ENCODE peak calls at places on chromosomes 7 and 10, in ten cellular contexts. V is H9, H is foreskin fibroblast, Z is SK-N-SH, N is IMR-90, P is fibroblast of lung, Q is stomach, D is lung, E is natural killer cell, X is transverse colon. R is an unnamed sample.

GRCh38 chr7:14191686-14192098 is 202.2 kb upstream of the ETV1 start:
- DNase-seq in V (no peak), H (peak), Z (no peak), N (peak), P (peak), Q (no peak), D (no peak), E (no peak), X (no peak), R (no peak)

GRCh38 chr10:44977287-44978212 is 1.1 kb downstream of the DEPP1 start:
- DNase-seq in V (no peak), H (no peak), Z (no peak), N (no peak), P (no peak), Q (no peak), D (no peak), E (no peak), X (peak), R (no peak)

GRCh38 chr10:121332829-121333765 is 265.1 kb downstream of the FGFR2 start:
- DNase-seq in V (no peak), H (no peak), Z (no peak), N (no peak), P (peak), Q (no peak), D (no peak), E (no peak), X (no peak), R (no peak)

GRCh38 chr10:17348111-17349008 is 106.0 kb downstream of the ST8SIA6 start:
- DNase-seq in V (no peak), H (peak), Z (peak), N (peak), P (peak), Q (no peak), D (peak), E (no peak), X (peak), R (peak)

GRCh38 chr10:6737080-6737641 is 157.1 kb upstream of the PRKCQ start:
- DNase-seq in V (peak), H (peak), Z (no peak), N (peak), P (peak), Q (no peak), D (no peak), E (no peak), X (no peak), R (peak)

GRCh38 chr7:105800442-105800841 is 76.0 kb downstream of the ATXN7L1 start:
- DNase-seq in V (no peak), H (no peak), Z (no peak), N (peak), P (peak), Q (no peak), D (no peak), E (no peak), X (no peak), R (no peak)

GRCh38 chr7:138934861-138935260 is 46.3 kb downstream of the KIAA1549 start:
- DNase-seq in V (no peak), H (peak), Z (peak), N (peak), P (peak), Q (no peak), D (no peak), E (no peak), X (no peak), R (no peak)

GRCh38 chr10:14126697-14127440 is 203.9 kb downstream of the FRMD4A start:
- DNase-seq in V (no peak), H (peak), Z (no peak), N (peak), P (peak), Q (no peak), D (no peak), E (no peak), X (no peak), R (no peak)

GRCh38 chr7:106813705-106814305 is 51.3 kb upstream of the PIK3CG start:
- DNase-seq in V (no peak), H (no peak), Z (no peak), N (peak), P (peak), Q (no peak), D (no peak), E (no peak), X (no peak), R (no peak)

GRCh38 chr7:30760514-30761213 is 8.7 kb downstream of the INMT start:
- DNase-seq in V (no peak), H (no peak), Z (no peak), N (no peak), P (no peak), Q (no peak), D (no peak), E (no peak), X (no peak), R (peak)

GRCh38 chr10:119872860-119873671 is 423 bp upstream of the MCMBP start:
- DNase-seq in V (peak), H (peak), Z (peak), N (peak), P (peak), Q (peak), D (peak), E (peak), X (peak), R (peak)

GRCh38 chr10:132554991-132555647 is 17.5 kb downstream of the INPP5A start:
- DNase-seq in V (no peak), H (no peak), Z (no peak), N (no peak), P (no peak), Q (peak), D (no peak), E (peak), X (peak), R (no peak)

GRCh38 chr7:63900394-63901203 is 98.0 kb upstream of the ZNF722 start:
- DNase-seq in V (no peak), H (no peak), Z (peak), N (no peak), P (no peak), Q (peak), D (peak), E (peak), X (peak), R (peak)

GRCh38 chr10:73401636-73402035 is 12.2 kb downstream of the ANXA7 start:
- DNase-seq in V (no peak), H (no peak), Z (no peak), N (no peak), P (no peak), Q (no peak), D (no peak), E (no peak), X (no peak), R (no peak)

GRCh38 chr10:73399054-73399453 is 14.8 kb downstream of the ANXA7 start:
- DNase-seq in V (no peak), H (no peak), Z (no peak), N (no peak), P (no peak), Q (no peak), D (no peak), E (no peak), X (no peak), R (no peak)

DNA sequence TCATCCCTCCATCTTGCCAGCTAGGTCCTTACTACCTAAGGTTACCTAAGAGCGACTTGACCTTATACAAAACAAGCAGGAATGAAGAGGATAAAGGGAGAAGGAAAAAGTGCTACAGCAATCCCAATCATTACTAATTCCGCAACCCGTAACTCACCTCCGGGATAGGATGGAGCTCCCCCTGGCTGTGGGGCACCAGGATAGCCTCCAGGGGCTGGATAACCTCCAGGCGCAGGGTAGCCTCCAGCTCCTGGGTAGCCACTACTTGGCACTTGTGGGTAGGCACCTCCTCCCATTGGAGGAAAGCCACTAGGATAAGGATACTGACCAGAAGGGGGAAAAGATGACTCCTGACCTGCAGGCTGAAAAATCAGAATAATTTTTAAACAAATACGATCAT is 15.8 kb downstream of the ANXA7 start:
- DNase-seq in V (peak), H (no peak), Z (no peak), N (no peak), P (no peak), Q (no peak), D (no peak), E (no peak), X (no peak), R (no peak)
- TF ChIP-seq CTCF in V (peak), H (no peak), Z (peak), N (peak), P (peak), Q (no peak), D (no peak), E (no peak), X (no peak), R (no peak)

DNA sequence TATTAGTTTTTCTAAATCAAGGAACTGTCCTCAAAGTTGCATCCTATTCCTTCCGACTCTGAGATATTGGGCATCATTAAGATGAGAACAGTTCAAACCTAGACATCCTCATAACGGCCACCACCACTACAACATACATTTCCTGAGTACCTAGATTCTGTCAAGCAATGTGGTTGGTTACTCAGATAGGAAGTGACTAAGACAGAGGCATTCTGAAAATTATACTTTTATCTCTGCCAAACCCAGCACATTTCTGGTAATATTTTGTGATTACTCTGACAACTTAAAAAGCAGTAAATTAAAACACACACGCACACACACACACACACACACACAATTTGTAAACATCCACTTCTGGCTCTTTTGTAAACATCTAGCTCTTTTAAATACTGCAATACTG is 291.2 kb upstream of the MEOX2 start:
- DNase-seq in V (no peak), H (peak), Z (no peak), N (peak), P (peak), Q (no peak), D (no peak), E (no peak), X (no peak), R (no peak)
- TF ChIP-seq CTCF in V (no peak), H (no peak), Z (no peak), N (no peak), P (no peak), Q (no peak), D (no peak), E (no peak), X (no peak), R (no peak)

DNA sequence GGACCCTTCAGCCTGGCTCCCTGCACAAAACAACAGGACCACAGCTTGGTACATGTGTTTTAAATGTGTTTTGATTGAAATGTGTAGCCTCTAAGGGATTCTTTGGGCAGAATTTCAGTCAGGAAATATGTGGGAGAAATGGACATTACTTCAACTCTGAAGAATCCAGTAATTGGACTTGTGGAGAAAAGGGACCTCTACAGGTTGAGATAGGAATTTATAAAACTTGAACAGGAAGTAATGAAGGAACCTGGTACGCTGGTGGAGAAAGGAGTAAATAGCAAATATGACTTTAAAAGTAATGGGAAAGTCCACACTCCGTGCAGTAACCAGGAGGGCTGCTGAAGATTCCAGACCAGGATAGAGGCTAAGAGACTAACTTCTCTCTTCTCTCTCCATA is 220.5 kb downstream of the LHFPL3 start:
- DNase-seq in V (no peak), H (no peak), Z (no peak), N (no peak), P (no peak), Q (no peak), D (no peak), E (no peak), X (no peak), R (no peak)
- TF ChIP-seq CTCF in V (no peak), H (no peak), Z (peak), N (no peak), P (no peak), Q (no peak), D (no peak), E (no peak), X (peak), R (no peak)

GRCh38 chr7:98943336-98943735 is 65.0 kb downstream of the TRRAP start:
- DNase-seq in V (no peak), H (no peak), Z (no peak), N (no peak), P (no peak), Q (no peak), D (no peak), E (no peak), X (no peak), R (no peak)

GRCh38 chr7:98944386-98944785 is 66.1 kb downstream of the TRRAP start:
- DNase-seq in V (no peak), H (no peak), Z (no peak), N (no peak), P (no peak), Q (no peak), D (no peak), E (no peak), X (no peak), R (no peak)

GRCh38 chr7:98946389-98946788 is 68.1 kb downstream of the TRRAP start:
- DNase-seq in V (no peak), H (no peak), Z (no peak), N (no peak), P (no peak), Q (no peak), D (no peak), E (no peak), X (no peak), R (no peak)

GRCh38 chr7:98949336-98950044 is 71.2 kb downstream of the TRRAP start:
- DNase-seq in V (no peak), H (no peak), Z (no peak), N (no peak), P (no peak), Q (no peak), D (no peak), E (no peak), X (no peak), R (no peak)

DNA sequence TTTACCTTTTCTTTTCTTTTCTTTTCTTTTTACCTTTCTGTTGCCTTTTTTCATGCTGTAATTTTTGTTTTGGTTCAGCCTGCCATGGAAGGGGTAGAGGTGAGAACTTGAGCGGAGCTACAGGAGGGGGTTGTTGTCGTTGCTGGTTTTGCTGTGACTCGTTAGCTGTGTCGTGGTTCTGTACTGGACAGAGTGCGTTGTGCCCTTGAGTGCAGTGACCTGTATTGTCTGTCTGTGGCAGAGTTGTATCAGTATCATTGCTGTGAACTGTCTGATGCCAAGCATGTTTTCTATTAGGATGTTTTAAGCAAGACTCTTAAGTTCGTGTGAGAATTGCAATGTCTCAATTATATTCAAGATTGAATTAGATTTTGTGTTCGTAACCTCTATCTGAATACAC is 67.5 kb downstream of the TRRAP start:
- DNase-seq in V (no peak), H (no peak), Z (no peak), N (no peak), P (no peak), Q (no peak), D (no peak), E (no peak), X (no peak), R (no peak)
- TF ChIP-seq CTCF in V (no peak), H (no peak), Z (no peak), N (no peak), P (no peak), Q (no peak), D (no peak), E (no peak), X (no peak), R (no peak)

GRCh38 chr10:118800920-118801319 is 46.1 kb upstream of the CACUL1 start:
- DNase-seq in V (no peak), H (no peak), Z (peak), N (no peak), P (no peak), Q (peak), D (no peak), E (no peak), X (peak), R (no peak)
- TF ChIP-seq CTCF in V (peak), H (peak), Z (peak), N (peak), P (no peak), Q (peak), D (peak), E (no peak), X (peak), R (no peak)

DNA sequence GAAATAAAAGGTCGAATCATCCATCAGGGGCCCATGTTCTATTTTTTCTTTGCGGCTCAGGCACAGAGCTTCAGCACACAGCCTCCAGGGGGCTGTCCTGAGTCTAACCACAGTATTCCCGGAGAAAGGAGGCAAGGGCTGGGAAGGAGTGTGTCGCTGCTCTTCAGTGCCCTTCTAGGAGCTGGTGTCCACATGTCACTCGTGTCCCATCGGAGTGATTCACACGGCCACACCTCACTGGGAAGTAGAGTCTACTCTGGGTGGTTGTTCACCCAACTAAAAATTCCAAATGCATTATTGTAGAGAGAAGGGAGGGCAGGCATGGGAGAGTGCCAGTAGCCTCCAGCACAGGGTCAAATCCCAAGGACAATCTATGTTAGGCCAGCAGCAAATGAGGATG is 114.8 kb upstream of the LANCL2 start:
- DNase-seq in V (peak), H (no peak), Z (peak), N (no peak), P (no peak), Q (peak), D (no peak), E (no peak), X (peak), R (no peak)
- TF ChIP-seq CTCF in V (peak), H (peak), Z (peak), N (peak), P (peak), Q (peak), D (no peak), E (no peak), X (peak), R (no peak)

R was measured in omental fat pad.